ENCODE peak calls at places on chromosome 14, in ten cellular contexts. P, Q, M, A, O, E, B, C, U and R are unnamed samples.

GRCh38 chr14:41817626-41818025 is 210.9 kb downstream of the LRFN5 start:
- DNase-seq in P (no peak), Q (no peak), M (no peak), A (peak), O (no peak), E (no peak), B (no peak), C (no peak), U (no peak), R (no peak)

GRCh38 chr14:103749452-103749851 is 33.8 kb downstream of the ZFYVE21 start:
- DNase-seq in P (no peak), Q (no peak), M (no peak), A (no peak), O (no peak), E (no peak), B (no peak), C (no peak), U (peak), R (no peak)

GRCh38 chr14:100765991-100766390 is 39.3 kb downstream of the DLK1 start:
- DNase-seq in P (no peak), Q (no peak), M (no peak), A (no peak), O (no peak), E (no peak), B (no peak), C (no peak), U (no peak), R (no peak)

GRCh38 chr14:95455246-95455645 is 61.2 kb downstream of the SYNE3 start:
- DNase-seq in P (no peak), Q (no peak), M (no peak), A (no peak), O (no peak), E (no peak), B (no peak), C (no peak), U (no peak), R (no peak)

GRCh38 chr14:89443002-89443660 is 26.1 kb upstream of the FOXN3 start:
- DNase-seq in P (no peak), Q (peak), M (no peak), A (peak), O (no peak), E (no peak), B (no peak), C (no peak), U (no peak), R (no peak)

GRCh38 chr14:55604900-55605418 is 25.0 kb downstream of the KTN1 start:
- DNase-seq in P (no peak), Q (no peak), M (no peak), A (no peak), O (no peak), E (peak), B (no peak), C (no peak), U (no peak), R (no peak)

GRCh38 chr14:68627050-68627867 is 165.6 kb downstream of the ZFP36L1 start:
- DNase-seq in P (no peak), Q (no peak), M (no peak), A (no peak), O (no peak), E (no peak), B (peak), C (no peak), U (peak), R (no peak)

GRCh38 chr14:100223332-100224171 is 15.4 kb upstream of the YY1 start:
- DNase-seq in P (no peak), Q (no peak), M (no peak), A (peak), O (no peak), E (no peak), B (no peak), C (no peak), U (no peak), R (no peak)

GRCh38 chr14:91241848-91242247 is 2.7 kb downstream of the GPR68 start:
- DNase-seq in P (no peak), Q (no peak), M (no peak), A (no peak), O (no peak), E (no peak), B (no peak), C (no peak), U (no peak), R (no peak)

GRCh38 chr14:101823511-101824120 is 62.1 kb downstream of the PPP2R5C start:
- DNase-seq in P (peak), Q (no peak), M (no peak), A (no peak), O (peak), E (no peak), B (no peak), C (no peak), U (peak), R (no peak)

GRCh38 chr14:90060312-90060964 is 1.4 kb upstream of the KCNK13 start:
- DNase-seq in P (peak), Q (peak), M (no peak), A (peak), O (no peak), E (peak), B (peak), C (no peak), U (no peak), R (no peak)

GRCh38 chr14:103679351-103679750 is 35.9 kb downstream of the XRCC3 start:
- DNase-seq in P (peak), Q (no peak), M (no peak), A (peak), O (peak), E (peak), B (no peak), C (no peak), U (peak), R (no peak)

GRCh38 chr14:85867450-85867849 is 337.5 kb downstream of the FLRT2 start:
- DNase-seq in P (no peak), Q (no peak), M (no peak), A (no peak), O (no peak), E (no peak), B (no peak), C (no peak), U (no peak), R (no peak)

GRCh38 chr14:91413547-91414474 is 3.8 kb downstream of the CCDC88C start:
- DNase-seq in P (no peak), Q (peak), M (no peak), A (no peak), O (peak), E (no peak), B (no peak), C (no peak), U (peak), R (no peak)

GRCh38 chr14:55599250-55599879 is 19.4 kb downstream of the KTN1 start:
- DNase-seq in P (no peak), Q (peak), M (no peak), A (no peak), O (no peak), E (no peak), B (peak), C (no peak), U (no peak), R (no peak)

GRCh38 chr14:85399196-85399595 is 130.7 kb upstream of the FLRT2 start:
- DNase-seq in P (no peak), Q (no peak), M (no peak), A (peak), O (no peak), E (no peak), B (no peak), C (no peak), U (no peak), R (no peak)

GRCh38 chr14:61585598-61586538 is 109.4 kb upstream of the HIF1A start:
- DNase-seq in P (no peak), Q (no peak), M (peak), A (peak), O (no peak), E (peak), B (no peak), C (no peak), U (no peak), R (no peak)

GRCh38 chr14:50601405-50601804 is 41.5 kb downstream of the ATL1 start:
- DNase-seq in P (no peak), Q (no peak), M (no peak), A (peak), O (no peak), E (no peak), B (peak), C (no peak), U (no peak), R (no peak)

GRCh38 chr14:63438065-63438757 is 105.0 kb downstream of the PPP2R5E start:
- DNase-seq in P (peak), Q (peak), M (peak), A (peak), O (no peak), E (no peak), B (peak), C (peak), U (no peak), R (peak)

GRCh38 chr14:77979171-77979570 is 179.3 kb downstream of the ADCK1 start:
- DNase-seq in P (no peak), Q (no peak), M (no peak), A (no peak), O (no peak), E (no peak), B (no peak), C (no peak), U (no peak), R (no peak)

GRCh38 chr14:68248481-68249255 is 429.1 kb downstream of the RAD51B start:
- DNase-seq in P (no peak), Q (peak), M (no peak), A (peak), O (no peak), E (peak), B (peak), C (no peak), U (peak), R (no peak)

GRCh38 chr14:61559641-61560201 is 135.6 kb upstream of the HIF1A start:
- DNase-seq in P (no peak), Q (no peak), M (no peak), A (no peak), O (no peak), E (peak), B (no peak), C (no peak), U (no peak), R (no peak)

GRCh38 chr14:49598182-49598478 is 610 bp upstream of the LRR1 start:
- DNase-seq in P (peak), Q (no peak), M (no peak), A (no peak), O (no peak), E (no peak), B (no peak), C (no peak), U (no peak), R (no peak)

GRCh38 chr14:85793533-85793932 is 263.6 kb downstream of the FLRT2 start:
- DNase-seq in P (no peak), Q (no peak), M (no peak), A (no peak), O (no peak), E (no peak), B (no peak), C (no peak), U (no peak), R (no peak)

GRCh38 chr14:53613404-53614253 is 343.0 kb downstream of the BMP4 start:
- DNase-seq in P (no peak), Q (peak), M (no peak), A (peak), O (no peak), E (no peak), B (peak), C (no peak), U (no peak), R (peak)

GRCh38 chr14:72401632-72402428 is 469.6 kb downstream of the RGS6 start:
- DNase-seq in P (peak), Q (no peak), M (no peak), A (no peak), O (no peak), E (no peak), B (no peak), C (no peak), U (no peak), R (no peak)

GRCh38 chr14:100769035-100769939 is 42.6 kb downstream of the DLK1 start:
- DNase-seq in P (no peak), Q (no peak), M (no peak), A (no peak), O (no peak), E (no peak), B (no peak), C (no peak), U (no peak), R (no peak)

GRCh38 chr14:32434180-32434579 is 105.1 kb downstream of the AKAP6 start:
- DNase-seq in P (no peak), Q (no peak), M (no peak), A (no peak), O (no peak), E (no peak), B (peak), C (no peak), U (no peak), R (no peak)

GRCh38 chr14:64935508-64935907 is 7.0 kb downstream of the GPX2 start:
- DNase-seq in P (no peak), Q (no peak), M (no peak), A (no peak), O (no peak), E (no peak), B (no peak), C (no peak), U (no peak), R (no peak)

GRCh38 chr14:31592619-31593018 is 31.4 kb downstream of the NUBPL start:
- DNase-seq in P (no peak), Q (no peak), M (no peak), A (peak), O (no peak), E (no peak), B (no peak), C (no peak), U (no peak), R (no peak)

GRCh38 chr14:60652674-60653387 is 3.6 kb upstream of the SIX1 start:
- DNase-seq in P (no peak), Q (peak), M (no peak), A (no peak), O (no peak), E (no peak), B (no peak), C (no peak), U (no peak), R (no peak)

GRCh38 chr14:96164861-96165490 is 39.7 kb upstream of the BDKRB2 start:
- DNase-seq in P (no peak), Q (no peak), M (no peak), A (peak), O (no peak), E (no peak), B (no peak), C (no peak), U (peak), R (no peak)

GRCh38 chr14:85471156-85471555 is 58.8 kb upstream of the FLRT2 start:
- DNase-seq in P (no peak), Q (no peak), M (peak), A (peak), O (no peak), E (no peak), B (no peak), C (no peak), U (no peak), R (no peak)

GRCh38 chr14:58362798-58363412 is 32.8 kb upstream of the TOMM20L start:
- DNase-seq in P (no peak), Q (peak), M (no peak), A (peak), O (no peak), E (peak), B (peak), C (no peak), U (no peak), R (no peak)

GRCh38 chr14:68110989-68111704 is 291.6 kb downstream of the RAD51B start:
- DNase-seq in P (no peak), Q (no peak), M (no peak), A (no peak), O (no peak), E (no peak), B (no peak), C (no peak), U (no peak), R (no peak)

GRCh38 chr14:96249016-96249415 is 7.0 kb upstream of the BDKRB1 start:
- DNase-seq in P (no peak), Q (no peak), M (peak), A (peak), O (no peak), E (no peak), B (no peak), C (no peak), U (no peak), R (peak)